ENCODE peak calls at places on chromosomes 4 and X, in ten cellular contexts. W, O, I, D, H, S, M, K, T and U are unnamed samples.

GRCh38 chr4:58564695-58565094 is 1454.5 kb upstream of the IGFBP7 start:
- DNase-seq in W (no peak), O (no peak), I (no peak), D (no peak), H (no peak), S (no peak), M (no peak), K (no peak), T (no peak), U (no peak)

GRCh38 chrX:15714529-15714928 is 23.5 kb upstream of the CA5B start:
- DNase-seq in W (no peak), O (no peak), I (no peak), D (no peak), H (no peak), S (no peak), M (no peak), K (no peak), T (no peak), U (no peak)

GRCh38 chr4:61202638-61203495 is 2.7 kb downstream of the ADGRL3 start:
- DNase-seq in W (no peak), O (no peak), I (no peak), D (no peak), H (no peak), S (no peak), M (peak), K (no peak), T (no peak), U (no peak)

GRCh38 chr4:118979712-118980111 is 91.1 kb downstream of the SYNPO2 start:
- DNase-seq in W (no peak), O (no peak), I (no peak), D (no peak), H (no peak), S (no peak), M (no peak), K (no peak), T (no peak), U (no peak)

GRCh38 chrX:39755152-39756032 is 342.4 kb downstream of the BCOR start:
- DNase-seq in W (peak), O (peak), I (peak), D (peak), H (peak), S (peak), M (peak), K (peak), T (peak), U (peak)

GRCh38 chrX:21972721-21973120 is 32.2 kb downstream of the SMS start:
- DNase-seq in W (no peak), O (no peak), I (no peak), D (no peak), H (no peak), S (no peak), M (no peak), K (no peak), T (no peak), U (no peak)

GRCh38 chr4:182758288-182758687 is 158.9 kb downstream of the DCTD start:
- DNase-seq in W (no peak), O (no peak), I (no peak), D (no peak), H (no peak), S (no peak), M (no peak), K (no peak), T (no peak), U (no peak)

GRCh38 chrX:22041931-22042530 is 9.9 kb downstream of the PHEX start:
- DNase-seq in W (no peak), O (no peak), I (no peak), D (no peak), H (no peak), S (no peak), M (no peak), K (no peak), T (no peak), U (no peak)

GRCh38 chrX:6041630-6042029 is 187.0 kb downstream of the NLGN4X start:
- DNase-seq in W (no peak), O (no peak), I (no peak), D (no peak), H (no peak), S (no peak), M (no peak), K (no peak), T (no peak), U (no peak)

GRCh38 chrX:96843566-96843965 is 40.1 kb upstream of the RPA4 start:
- DNase-seq in W (no peak), O (no peak), I (no peak), D (no peak), H (no peak), S (no peak), M (no peak), K (no peak), T (no peak), U (no peak)

GRCh38 chr4:11028334-11028733 is 343.8 kb upstream of the CLNK start:
- DNase-seq in W (no peak), O (no peak), I (no peak), D (no peak), H (no peak), S (no peak), M (no peak), K (no peak), T (no peak), U (peak)

GRCh38 chrX:154313147-154313546 is 17.6 kb downstream of the TKTL1 start:
- DNase-seq in W (no peak), O (no peak), I (no peak), D (no peak), H (no peak), S (no peak), M (no peak), K (no peak), T (no peak), U (no peak)

GRCh38 chrX:17859609-17860178 is 1.4 kb downstream of the RAI2 start:
- DNase-seq in W (peak), O (no peak), I (no peak), D (peak), H (peak), S (no peak), M (peak), K (no peak), T (no peak), U (no peak)

GRCh38 chrX:29553542-29553941 is 661.8 kb upstream of the MAGEB2 start:
- DNase-seq in W (no peak), O (no peak), I (no peak), D (no peak), H (no peak), S (no peak), M (no peak), K (no peak), T (no peak), U (no peak)

GRCh38 chrX:40947276-40947675 is 138.0 kb upstream of the USP9X start:
- DNase-seq in W (no peak), O (no peak), I (no peak), D (no peak), H (no peak), S (no peak), M (no peak), K (no peak), T (no peak), U (no peak)

GRCh38 chr4:77434299-77435092 is 171.1 kb upstream of the CXCL13 start:
- DNase-seq in W (no peak), O (no peak), I (no peak), D (no peak), H (peak), S (peak), M (no peak), K (no peak), T (no peak), U (no peak)

GRCh38 chr4:77473509-77473908 is 132.1 kb upstream of the CXCL13 start:
- DNase-seq in W (no peak), O (no peak), I (peak), D (no peak), H (no peak), S (no peak), M (peak), K (no peak), T (no peak), U (no peak)

GRCh38 chr4:140223056-140223810 is 69.2 kb upstream of the MAML3 start:
- DNase-seq in W (no peak), O (no peak), I (no peak), D (no peak), H (no peak), S (no peak), M (no peak), K (no peak), T (no peak), U (no peak)

GRCh38 chrX:40468033-40468979 is 112.5 kb upstream of the ATP6AP2 start:
- DNase-seq in W (peak), O (peak), I (peak), D (peak), H (peak), S (peak), M (peak), K (no peak), T (peak), U (no peak)

GRCh38 chrX:44183329-44183728 is 160.1 kb downstream of the EFHC2 start:
- DNase-seq in W (no peak), O (no peak), I (no peak), D (no peak), H (no peak), S (no peak), M (no peak), K (no peak), T (no peak), U (no peak)

GRCh38 chr4:125780159-125780558 is 465.4 kb downstream of the FAT4 start:
- DNase-seq in W (no peak), O (no peak), I (no peak), D (no peak), H (no peak), S (no peak), M (no peak), K (no peak), T (no peak), U (no peak)

GRCh38 chr4:1246901-1247810 is 1.8 kb downstream of the CTBP1 start:
- DNase-seq in W (peak), O (no peak), I (peak), D (no peak), H (peak), S (no peak), M (peak), K (peak), T (peak), U (no peak)

GRCh38 chr4:45064741-45065140 is 338.4 kb upstream of the GNPDA2 start:
- DNase-seq in W (no peak), O (no peak), I (no peak), D (no peak), H (no peak), S (no peak), M (no peak), K (no peak), T (no peak), U (no peak)

GRCh38 chrX:130030826-130031225 is 48.4 kb downstream of the BCORL1 start:
- DNase-seq in W (no peak), O (no peak), I (no peak), D (no peak), H (no peak), S (no peak), M (no peak), K (no peak), T (no peak), U (no peak)

GRCh38 chr4:161336621-161337020 is 827.2 kb downstream of the FSTL5 start:
- DNase-seq in W (no peak), O (no peak), I (no peak), D (no peak), H (no peak), S (no peak), M (no peak), K (no peak), T (no peak), U (no peak)

GRCh38 chr4:184856277-184856609 is 30.5 kb upstream of the ACSL1 start:
- DNase-seq in W (no peak), O (no peak), I (no peak), D (no peak), H (no peak), S (no peak), M (no peak), K (no peak), T (no peak), U (no peak)

GRCh38 chrX:15718283-15718970 is 19.6 kb upstream of the CA5B start:
- DNase-seq in W (no peak), O (no peak), I (no peak), D (no peak), H (no peak), S (no peak), M (no peak), K (no peak), T (no peak), U (no peak)

GRCh38 chr4:41155194-41155830 is 59.0 kb downstream of the APBB2 start:
- DNase-seq in W (no peak), O (no peak), I (no peak), D (no peak), H (no peak), S (no peak), M (no peak), K (no peak), T (no peak), U (no peak)

GRCh38 chr4:14916554-14917304 is 85.6 kb upstream of the CPEB2 start:
- DNase-seq in W (no peak), O (peak), I (no peak), D (no peak), H (no peak), S (no peak), M (no peak), K (no peak), T (no peak), U (no peak)

GRCh38 chrX:126456136-126456535 is 96.5 kb downstream of the DCAF12L1 start:
- DNase-seq in W (no peak), O (no peak), I (no peak), D (no peak), H (no peak), S (no peak), M (no peak), K (no peak), T (no peak), U (no peak)

GRCh38 chr4:373062-373839 is 35.6 kb downstream of the ZNF141 start:
- DNase-seq in W (no peak), O (no peak), I (no peak), D (no peak), H (no peak), S (no peak), M (no peak), K (no peak), T (no peak), U (no peak)

GRCh38 chr4:16686195-16686594 is 212.2 kb downstream of the LDB2 start:
- DNase-seq in W (no peak), O (no peak), I (no peak), D (no peak), H (no peak), S (no peak), M (no peak), K (no peak), T (no peak), U (no peak)

GRCh38 chr4:188989371-188989770 is 850.1 kb downstream of the TRIML1 start:
- DNase-seq in W (no peak), O (no peak), I (no peak), D (no peak), H (no peak), S (no peak), M (no peak), K (no peak), T (no peak), U (no peak)

GRCh38 chr4:177033130-177033529 is 240.4 kb upstream of the VEGFC start:
- DNase-seq in W (no peak), O (no peak), I (no peak), D (no peak), H (no peak), S (no peak), M (no peak), K (no peak), T (no peak), U (no peak)

GRCh38 chr4:76200771-76201224 is 12.8 kb downstream of the SCARB2 start:
- DNase-seq in W (peak), O (no peak), I (no peak), D (no peak), H (no peak), S (no peak), M (no peak), K (no peak), T (no peak), U (peak)

GRCh38 chr4:173272987-173273386 is 61.2 kb downstream of the HMGB2 start:
- DNase-seq in W (no peak), O (no peak), I (no peak), D (no peak), H (no peak), S (no peak), M (no peak), K (no peak), T (no peak), U (no peak)

GRCh38 chr4:173415885-173416658 is 17.2 kb upstream of the SCRG1 start:
- DNase-seq in W (peak), O (no peak), I (no peak), D (peak), H (no peak), S (peak), M (peak), K (peak), T (peak), U (no peak)

GRCh38 chrX:72021975-72022374 is 109.7 kb downstream of the RTL5 start:
- DNase-seq in W (no peak), O (no peak), I (peak), D (no peak), H (no peak), S (peak), M (no peak), K (no peak), T (no peak), U (peak)
- TF ChIP-seq CTCF in W (peak), O (peak), I (peak), D (no peak), H (no peak), S (peak), M (peak), K (no peak), T (no peak), U (peak)

GRCh38 chrX:48179691-48180090 is 16.9 kb downstream of the SSX5 start:
- DNase-seq in W (no peak), O (no peak), I (no peak), D (no peak), H (no peak), S (no peak), M (no peak), K (no peak), T (no peak), U (no peak)
- TF ChIP-seq EP300 in W (no peak), O (no peak), I (no peak), D (no peak), H (no peak), S (no peak), M (no peak), K (no peak), T (no peak), U (no peak)

DNA sequence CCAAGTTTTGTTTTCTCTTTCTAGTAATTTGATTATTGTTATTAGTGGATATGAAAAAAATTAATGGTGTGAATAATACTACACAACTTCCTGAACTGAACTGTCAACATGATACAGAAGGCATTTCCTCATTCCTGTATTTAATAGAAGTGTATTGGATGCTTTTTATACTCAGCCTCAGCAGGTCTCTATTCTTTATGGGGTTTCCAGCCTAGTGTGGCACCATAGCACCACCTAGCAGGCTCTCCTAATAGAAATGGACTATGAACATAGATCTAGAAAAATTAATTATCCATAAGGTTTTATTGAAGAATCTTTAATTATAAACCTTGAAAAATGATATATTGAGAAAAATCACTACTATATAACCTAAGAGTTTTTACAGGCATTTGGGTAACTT is 52.4 kb downstream of the GLRB start:
- DNase-seq in W (no peak), O (no peak), I (no peak), D (no peak), H (peak), S (peak), M (peak), K (no peak), T (no peak), U (no peak)
- TF ChIP-seq CTCF in W (no peak), O (peak), I (no peak), D (no peak), H (no peak), S (no peak), M (peak), K (peak), T (no peak), U (no peak)

DNA sequence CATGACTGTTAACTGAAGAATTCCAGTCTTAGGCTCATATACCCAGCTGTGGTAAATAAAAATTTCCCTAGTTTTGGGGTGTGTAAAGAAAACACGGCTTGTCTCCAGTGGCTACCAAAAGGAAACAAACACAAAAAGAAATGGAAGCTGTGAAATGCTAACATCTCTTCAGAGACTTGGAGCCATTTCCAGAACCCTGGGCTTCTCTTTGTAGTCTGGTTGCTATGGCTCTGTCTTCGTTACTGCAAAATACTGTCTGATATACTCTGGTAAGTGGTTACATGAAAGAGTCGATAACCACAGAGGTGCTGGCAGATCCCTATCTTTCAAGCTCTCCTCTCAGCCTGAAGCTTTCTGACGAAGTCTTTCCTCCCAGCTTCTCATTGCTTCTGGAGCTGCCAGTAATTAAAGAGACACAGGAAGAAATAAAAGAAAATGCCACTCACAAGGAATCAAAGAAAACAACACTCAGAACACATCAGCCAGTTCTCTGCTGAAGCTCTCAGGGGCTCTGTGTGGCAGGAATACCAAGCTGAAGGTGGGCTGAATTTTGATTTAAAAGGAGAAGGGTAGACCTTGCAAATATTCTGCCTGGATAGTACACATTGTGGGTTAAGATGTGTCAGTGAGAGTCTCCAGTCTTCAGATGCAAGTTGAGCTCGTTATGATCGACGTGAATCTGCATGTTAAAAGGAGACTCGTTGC is 107.5 kb upstream of the FAM9C start:
- DNase-seq in W (no peak), O (no peak), I (no peak), D (no peak), H (no peak), S (no peak), M (no peak), K (no peak), T (no peak), U (no peak)
- TF ChIP-seq EP300 in W (no peak), O (no peak), I (no peak), D (no peak), H (no peak), S (no peak), M (no peak), K (no peak), T (no peak), U (no peak)